ENCODE peak calls at places on chromosomes 13 and 19, in six cellular contexts. I is GM04504; U is activated CD4-positive, alpha-beta T cell treated with anti-CD3 and anti-CD28 coated beads, Interleukin-2, amount 50 U/mL, for 24 hours; G is activated CD8-positive, alpha-beta memory T cell treated with anti-CD3 and anti-CD28 coated beads for 1 hour; D is NCI-H2171; Z is Caco-2. H is an unnamed sample.
A peak's percentile ranks its signal among the peaks of the same experiment; 100 is the strongest.

GRCh38 chr13:19324325-19324724 is 142.7 kb upstream of the TUBA3C start:
- DNase-seq in I (no peak), U (no peak), G (no peak), D (no peak), Z (no peak), H (no peak)

GRCh38 chr13:85503797-85504196 is 295.4 kb downstream of the SLITRK6 start:
- DNase-seq in I (peak; percentile 27), U (no peak), G (no peak), D (no peak), Z (no peak), H (peak; percentile 19)

GRCh38 chr13:53200498-53201453 is 172.2 kb downstream of the OLFM4 start:
- DNase-seq in I (no peak), U (no peak), G (no peak), D (no peak), Z (no peak), H (no peak)

GRCh38 chr13:99995503-99996176 is 14.1 kb downstream of the ZIC2 start:
- DNase-seq in I (no peak), U (no peak), G (no peak), D (no peak), Z (no peak), H (no peak)

GRCh38 chr13:51534075-51534817 is 50.0 kb upstream of the WDFY2 start:
- DNase-seq in I (no peak), U (peak; percentile 24), G (peak; percentile 4), D (no peak), Z (no peak), H (no peak)

GRCh38 chr19:37989855-37990254 is 82.8 kb downstream of the SIPA1L3 start:
- DNase-seq in I (no peak), U (no peak), G (no peak), D (no peak), Z (no peak), H (no peak)

GRCh38 chr19:15331419-15332310 is 674 bp downstream of the BRD4 start:
- DNase-seq in I (no peak), U (no peak), G (peak; percentile 41), D (peak; percentile 37), Z (peak; percentile 80), H (no peak)

GRCh38 chr19:49987159-49987698 is 26.3 kb upstream of the SIGLEC11 start:
- DNase-seq in I (peak; percentile 81), U (peak; percentile 68), G (peak; percentile 53), D (no peak), Z (peak; percentile 92), H (peak; percentile 67)

GRCh38 chr19:36257512-36257876 is 42.6 kb downstream of the ZNF146 start:
- DNase-seq in I (no peak), U (no peak), G (no peak), D (peak; percentile 33), Z (no peak), H (no peak)

GRCh38 chr19:38564981-38565685 is 52.6 kb downstream of the MAP4K1 start:
- DNase-seq in I (no peak), U (no peak), G (no peak), D (no peak), Z (peak; percentile 62), H (no peak)

GRCh38 chr13:98826156-98826555 is 73.7 kb upstream of the SLC15A1 start:
- DNase-seq in I (no peak), U (no peak), G (no peak), D (peak; percentile 28), Z (no peak), H (no peak)

GRCh38 chr13:41370736-41371135 is 59.7 kb downstream of the NAA16 start:
- DNase-seq in I (peak; percentile 40), U (no peak), G (no peak), D (no peak), Z (no peak), H (no peak)

GRCh38 chr13:25276748-25277147 is 10.5 kb downstream of the MTMR6 start:
- DNase-seq in I (no peak), U (peak; percentile 43), G (no peak), D (no peak), Z (no peak), H (no peak)

GRCh38 chr19:29837448-29837961 is 25.7 kb downstream of the CCNE1 start:
- DNase-seq in I (no peak), U (peak; percentile 52), G (no peak), D (no peak), Z (no peak), H (no peak)

GRCh38 chr13:81377926-81378325 is 1037.0 kb upstream of the SPRY2 start:
- DNase-seq in I (no peak), U (no peak), G (no peak), D (no peak), Z (no peak), H (no peak)

GRCh38 chr19:12478234-12478941 is 6.2 kb downstream of the ZNF709 start:
- DNase-seq in I (no peak), U (no peak), G (no peak), D (no peak), Z (no peak), H (no peak)

GRCh38 chr13:48216204-48216711 is 16.7 kb upstream of the ITM2B start:
- DNase-seq in I (no peak), U (no peak), G (no peak), D (no peak), Z (no peak), H (no peak)

GRCh38 chr19:29965529-29965928 is 23.5 kb downstream of the URI1 start:
- DNase-seq in I (no peak), U (no peak), G (no peak), D (no peak), Z (no peak), H (no peak)

GRCh38 chr13:50509771-50510441 is 333.6 kb downstream of the DLEU7 start:
- DNase-seq in I (no peak), U (no peak), G (no peak), D (no peak), Z (no peak), H (no peak)